ENCODE peak calls at places on chromosome 21, in four cellular contexts. I, F, P and Y are unnamed samples.

GRCh38 chr21:33383056-33383888 is 19.9 kb upstream of the IFNGR2 start:
- DNase-seq in I (peak), F (peak), P (peak), Y (no peak)

GRCh38 chr21:16037386-16037785 is 307.6 kb downstream of the USP25 start:
- DNase-seq in I (no peak), F (no peak), P (no peak), Y (no peak)

GRCh38 chr21:30058928-30059327 is 107.7 kb downstream of the CLDN17 start:
- DNase-seq in I (no peak), F (no peak), P (no peak), Y (no peak)

GRCh38 chr21:22044431-22044830 is 1046.2 kb downstream of the NCAM2 start:
- DNase-seq in I (no peak), F (no peak), P (no peak), Y (no peak)

GRCh38 chr21:14918542-14918941 is 146.3 kb downstream of the NRIP1 start:
- DNase-seq in I (no peak), F (no peak), P (no peak), Y (no peak)

GRCh38 chr21:45600248-45600647 is 43.3 kb upstream of the PCBP3 start:
- DNase-seq in I (no peak), F (no peak), P (no peak), Y (no peak)

GRCh38 chr21:45423201-45423955 is 18.4 kb downstream of the COL18A1 start:
- DNase-seq in I (no peak), F (peak), P (no peak), Y (no peak)

GRCh38 chr21:41997657-41998056 is 12.5 kb downstream of the ZBTB21 start:
- DNase-seq in I (no peak), F (no peak), P (no peak), Y (no peak)

GRCh38 chr21:17429936-17430335 is 82.9 kb upstream of the CXADR start:
- DNase-seq in I (no peak), F (no peak), P (no peak), Y (no peak)

GRCh38 chr21:41589131-41589530 is 81.2 kb upstream of the TMPRSS2 start:
- DNase-seq in I (no peak), F (no peak), P (no peak), Y (no peak)

GRCh38 chr21:42153046-42153685 is 65.8 kb upstream of the ABCG1 start:
- DNase-seq in I (no peak), F (peak), P (no peak), Y (no peak)

GRCh38 chr21:23963454-23963853 is 1643.8 kb downstream of the MRPL39 start:
- DNase-seq in I (no peak), F (no peak), P (peak), Y (no peak)
- TF ChIP-seq CTCF in I (no peak), F (no peak), P (no peak), Y (no peak)

GRCh38 chr21:31198575-31198974 is 145.5 kb downstream of the TIAM1 start:
- DNase-seq in I (no peak), F (no peak), P (peak), Y (no peak)
- TF ChIP-seq CTCF in I (peak), F (peak), P (peak), Y (peak)

GRCh38 chr21:43313939-43314405 is 113.0 kb downstream of the SIK1 start:
- DNase-seq in I (no peak), F (peak), P (no peak), Y (no peak)

GRCh38 chr21:43313221-43313938 is 113.6 kb downstream of the SIK1 start:
- DNase-seq in I (no peak), F (peak), P (no peak), Y (no peak)

GRCh38 chr21:43317254-43317748 is 109.6 kb downstream of the SIK1 start:
- DNase-seq in I (no peak), F (peak), P (no peak), Y (no peak)

GRCh38 chr21:43316156-43316845 is 110.6 kb downstream of the SIK1 start:
- DNase-seq in I (no peak), F (peak), P (no peak), Y (no peak)

GRCh38 chr21:43315244-43316137 is 111.4 kb downstream of the SIK1 start:
- DNase-seq in I (no peak), F (peak), P (no peak), Y (no peak)
- TF ChIP-seq CTCF in I (no peak), F (peak), P (no peak), Y (peak)

GRCh38 chr21:37082856-37083611 is 10.0 kb downstream of the TTC3 start:
- DNase-seq in I (no peak), F (no peak), P (peak), Y (no peak)

GRCh38 chr21:37076087-37076486 is 3.0 kb downstream of the TTC3 start:
- DNase-seq in I (no peak), F (no peak), P (no peak), Y (no peak)

GRCh38 chr21:37082375-37082774 is 9.3 kb downstream of the TTC3 start:
- DNase-seq in I (no peak), F (no peak), P (no peak), Y (no peak)

GRCh38 chr21:37077403-37077802 is 4.3 kb downstream of the TTC3 start:
- DNase-seq in I (no peak), F (no peak), P (no peak), Y (no peak)

DNA sequence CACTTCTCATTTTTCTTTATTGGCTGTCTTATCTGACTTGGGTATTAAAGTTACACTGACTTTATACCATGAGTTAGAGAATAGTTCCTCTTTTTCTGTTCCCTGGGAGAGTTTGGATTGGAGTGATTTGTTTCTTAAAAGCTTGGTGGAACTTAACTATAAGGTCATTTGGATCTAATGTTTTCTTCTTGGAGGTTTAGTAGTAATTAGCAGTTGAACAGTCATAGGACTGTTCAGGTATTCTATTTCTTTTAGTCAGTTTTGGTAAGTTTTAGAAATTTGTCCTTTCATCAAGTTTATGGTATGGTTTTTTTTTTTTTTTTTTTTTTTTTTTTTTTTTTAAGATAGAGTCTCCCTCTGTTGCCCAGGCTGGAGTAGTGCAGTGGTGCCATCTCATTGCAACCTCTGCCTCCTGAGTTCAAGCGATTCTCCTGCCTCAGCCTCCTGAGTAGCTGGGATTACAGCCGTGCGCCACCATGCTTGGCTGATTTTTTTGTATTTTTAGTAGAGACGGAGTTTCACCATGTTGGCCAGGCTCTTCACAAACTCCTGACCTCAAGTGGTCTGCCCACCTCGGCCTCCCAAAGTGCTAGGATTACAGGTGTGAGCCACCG is 6.3 kb downstream of the TTC3 start:
- DNase-seq in I (no peak), F (no peak), P (peak), Y (no peak)
- TF ChIP-seq CTCF in I (no peak), F (no peak), P (peak), Y (no peak)

GRCh38 chr21:25283720-25284119 is 323.6 kb downstream of the MRPL39 start:
- DNase-seq in I (no peak), F (no peak), P (peak), Y (no peak)
- TF ChIP-seq CTCF in I (no peak), F (peak), P (no peak), Y (peak)